ENCODE peak calls at places on chromosomes 7 and 10, in seven cellular contexts. Q, F, D, Z, W, X and G are unnamed samples.

GRCh38 chr10:112658900-112659328 is 211.9 kb downstream of the VTI1A start:
- DNase-seq in Q (peak), F (no peak), D (no peak), Z (no peak), W (no peak), X (no peak), G (no peak)

GRCh38 chr7:80095545-80095944 is 39.1 kb upstream of the GNAI1 start:
- DNase-seq in Q (no peak), F (peak), D (no peak), Z (no peak), W (no peak), X (no peak), G (no peak)

GRCh38 chr10:70265032-70265689 is 18.6 kb downstream of the NPFFR1 start:
- DNase-seq in Q (peak), F (peak), D (peak), Z (no peak), W (no peak), X (no peak), G (no peak)

GRCh38 chr7:138116156-138116555 is 39.9 kb downstream of the AKR1D1 start:
- DNase-seq in Q (peak), F (no peak), D (no peak), Z (no peak), W (no peak), X (no peak), G (no peak)

GRCh38 chr10:89219512-89220218 is 12.5 kb upstream of the CH25H start:
- DNase-seq in Q (no peak), F (no peak), D (no peak), Z (no peak), W (no peak), X (no peak), G (no peak)

GRCh38 chr10:110207805-110208613 is 604 bp downstream of the MXI1 start:
- DNase-seq in Q (peak), F (peak), D (no peak), Z (no peak), W (peak), X (peak), G (peak)

GRCh38 chr10:118501637-118502440 is 93.6 kb downstream of the PRLHR start:
- DNase-seq in Q (peak), F (no peak), D (no peak), Z (no peak), W (no peak), X (no peak), G (no peak)

GRCh38 chr7:152312316-152312715 is 123.5 kb downstream of the KMT2C start:
- DNase-seq in Q (no peak), F (no peak), D (no peak), Z (no peak), W (no peak), X (no peak), G (no peak)

GRCh38 chr7:72326365-72326764 is 85.8 kb downstream of the CALN1 start:
- DNase-seq in Q (no peak), F (no peak), D (no peak), Z (no peak), W (no peak), X (no peak), G (no peak)

GRCh38 chr7:94439893-94440381 is 45.2 kb downstream of the COL1A2 start:
- DNase-seq in Q (no peak), F (no peak), D (no peak), Z (no peak), W (no peak), X (no peak), G (no peak)

GRCh38 chr7:139557857-139558581 is 34.5 kb downstream of the CLEC2L start:
- DNase-seq in Q (no peak), F (no peak), D (no peak), Z (no peak), W (peak), X (no peak), G (no peak)

GRCh38 chr10:109962247-109962646 is 38.9 kb upstream of the XPNPEP1 start:
- DNase-seq in Q (no peak), F (no peak), D (no peak), Z (no peak), W (no peak), X (no peak), G (no peak)

GRCh38 chr10:69703766-69704191 is 73.7 kb downstream of the FAM241B start:
- DNase-seq in Q (peak), F (no peak), D (no peak), Z (no peak), W (no peak), X (no peak), G (no peak)

GRCh38 chr7:151310578-151310977 is 31.0 kb upstream of the NUB1 start:
- DNase-seq in Q (peak), F (peak), D (no peak), Z (no peak), W (no peak), X (no peak), G (no peak)
- TF ChIP-seq CTCF in Q (peak), F (peak), D (no peak), Z (no peak), W (peak), X (peak), G (no peak)

GRCh38 chr7:37730489-37730888 is 46.9 kb downstream of the GPR141 start:
- DNase-seq in Q (no peak), F (no peak), D (no peak), Z (no peak), W (no peak), X (no peak), G (no peak)

GRCh38 chr7:37728747-37729146 is 45.2 kb downstream of the GPR141 start:
- DNase-seq in Q (no peak), F (no peak), D (no peak), Z (no peak), W (no peak), X (no peak), G (no peak)

GRCh38 chr7:37729160-37729559 is 45.6 kb downstream of the GPR141 start:
- DNase-seq in Q (no peak), F (no peak), D (no peak), Z (no peak), W (no peak), X (no peak), G (no peak)

GRCh38 chr7:37724732-37725131 is 41.2 kb downstream of the GPR141 start:
- DNase-seq in Q (no peak), F (no peak), D (no peak), Z (no peak), W (no peak), X (no peak), G (no peak)

DNA sequence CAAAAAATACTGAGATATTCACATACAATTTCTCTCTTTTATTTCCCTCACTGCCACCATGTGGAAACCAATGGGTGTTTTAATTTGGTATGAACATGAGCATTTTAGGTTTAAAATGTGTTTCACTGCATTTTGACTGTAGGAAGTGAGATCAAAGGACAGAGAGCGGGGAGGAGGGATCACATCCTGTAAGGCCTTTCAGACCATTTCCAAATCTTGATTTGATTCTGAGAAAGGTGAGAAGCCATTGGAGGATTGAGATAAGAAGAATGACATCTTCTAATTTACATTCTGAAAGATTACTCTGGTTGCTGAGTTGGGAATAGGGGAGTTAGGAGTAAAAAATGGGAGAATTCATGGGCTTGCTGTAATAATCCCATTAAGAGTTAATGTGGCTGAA is 42.5 kb downstream of the GPR141 start:
- DNase-seq in Q (no peak), F (no peak), D (no peak), Z (no peak), W (no peak), X (no peak), G (no peak)
- TF ChIP-seq EP300 in Q (no peak), F (no peak), D (no peak), Z (no peak), W (no peak), X (no peak), G (no peak)

DNA sequence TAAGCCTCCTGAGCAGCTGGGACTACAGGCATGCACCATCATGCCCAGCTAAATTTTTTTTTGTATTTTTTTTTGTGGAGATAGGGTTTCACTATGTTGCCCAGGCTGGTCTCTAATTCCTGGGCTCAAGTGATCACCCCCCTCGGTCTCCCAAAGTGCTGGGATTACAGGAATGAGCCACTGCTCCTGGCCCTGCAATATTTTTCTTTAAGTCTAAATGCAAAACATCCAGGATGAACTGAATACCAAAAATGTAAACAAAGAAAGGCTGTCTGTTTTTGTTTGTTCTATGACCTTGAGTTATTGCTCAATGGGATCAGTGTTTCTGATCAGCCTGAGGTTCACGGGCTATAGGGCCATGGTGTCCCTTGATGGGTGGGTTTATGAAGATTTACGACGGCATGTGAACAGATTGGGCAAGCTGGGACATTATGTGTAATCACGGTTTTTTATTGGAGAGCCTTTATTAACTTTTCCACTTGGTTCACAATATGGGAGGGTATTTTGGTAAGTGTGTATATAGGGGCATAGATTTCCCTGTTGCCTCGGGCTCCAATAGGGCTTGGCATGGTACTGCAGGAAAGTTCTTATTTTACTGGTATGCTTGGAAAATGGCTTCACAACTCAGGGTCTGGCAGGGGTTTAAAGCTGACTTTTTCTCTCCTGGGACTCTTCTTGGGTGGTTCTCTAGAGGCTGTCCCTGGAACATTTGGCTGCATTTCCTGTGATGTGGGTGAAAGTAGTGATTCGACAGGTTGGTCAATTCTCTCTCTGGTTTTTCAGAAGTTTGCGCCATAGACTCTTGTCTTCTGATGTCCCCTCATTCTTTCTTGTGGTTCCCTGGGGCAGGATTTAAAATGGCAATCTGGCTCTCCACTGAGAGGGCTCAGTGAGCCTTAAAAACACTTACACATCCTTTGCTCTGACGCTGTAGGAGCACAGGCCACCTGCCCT is 41.6 kb downstream of the MRPS33 start:
- DNase-seq in Q (no peak), F (no peak), D (no peak), Z (no peak), W (no peak), X (no peak), G (no peak)
- H3K4me3 ChIP-seq in Q (no peak), F (no peak), D (no peak), Z (no peak), W (no peak), X (no peak), G (no peak)

DNA sequence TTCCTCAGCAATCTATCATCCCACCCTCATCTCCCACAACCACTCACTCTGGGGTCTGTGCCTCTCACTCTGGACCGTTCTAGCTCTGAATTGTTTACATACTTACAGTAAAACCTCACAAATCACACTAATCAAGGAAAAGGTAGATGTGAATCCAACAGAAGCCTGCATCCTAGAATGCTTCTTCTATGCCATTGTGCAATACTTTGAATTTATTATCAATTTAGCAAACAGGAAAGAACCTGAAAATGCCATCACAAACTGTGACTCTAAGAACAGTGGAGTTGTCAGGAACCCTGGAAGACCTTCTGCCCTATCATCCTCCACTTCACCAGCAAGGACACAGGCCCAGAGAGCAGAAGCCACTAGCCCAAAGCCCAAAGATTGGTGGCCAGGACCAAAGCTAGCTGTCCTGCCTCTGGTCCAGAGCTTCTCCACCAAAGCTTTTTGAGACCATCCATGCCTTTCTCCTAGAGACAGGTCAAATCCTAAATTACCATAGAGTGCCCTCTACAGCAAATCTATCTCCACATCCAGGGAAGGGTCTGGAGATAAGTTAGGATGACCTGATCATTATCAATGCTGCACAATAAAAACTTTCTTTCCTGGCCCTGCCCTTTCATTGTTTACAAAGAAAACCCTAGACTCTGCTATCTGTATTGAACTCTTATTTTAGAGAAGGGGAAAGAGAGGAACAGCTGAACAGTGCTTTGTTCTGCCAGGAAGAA is 2.4 kb downstream of the SORBS1 start:
- DNase-seq in Q (no peak), F (no peak), D (no peak), Z (no peak), W (no peak), X (no peak), G (no peak)
- TF ChIP-seq CTCF in Q (no peak), F (no peak), D (no peak), Z (no peak), W (no peak), X (no peak), G (no peak)

GRCh38 chr7:155733582-155734444 is 78.5 kb downstream of the SHH start:
- DNase-seq in Q (no peak), F (no peak), D (no peak), Z (no peak), W (no peak), X (peak), G (no peak)

GRCh38 chr7:155732275-155732674 is 80.0 kb downstream of the SHH start:
- DNase-seq in Q (no peak), F (no peak), D (no peak), Z (no peak), W (no peak), X (no peak), G (no peak)

GRCh38 chr7:155729847-155730246 is 82.4 kb downstream of the SHH start:
- DNase-seq in Q (no peak), F (no peak), D (no peak), Z (no peak), W (peak), X (no peak), G (no peak)

GRCh38 chr7:155731375-155731774 is 80.9 kb downstream of the SHH start:
- DNase-seq in Q (peak), F (no peak), D (no peak), Z (no peak), W (no peak), X (no peak), G (no peak)

GRCh38 chr7:155731871-155732270 is 80.4 kb downstream of the SHH start:
- DNase-seq in Q (no peak), F (no peak), D (no peak), Z (no peak), W (no peak), X (no peak), G (no peak)
- TF ChIP-seq EP300 in Q (no peak), F (no peak), D (no peak), Z (no peak), W (no peak), X (no peak), G (no peak)

GRCh38 chr7:27169658-27170493 is 4.2 kb downstream of the HOXA10 start:
- DNase-seq in Q (peak), F (no peak), D (no peak), Z (peak), W (peak), X (no peak), G (peak)

GRCh38 chr7:27166475-27167169 is 1.3 kb upstream of the HOXA9 start:
- DNase-seq in Q (no peak), F (no peak), D (no peak), Z (peak), W (no peak), X (no peak), G (no peak)

GRCh38 chr7:27167916-27168264 is 2.6 kb upstream of the HOXA9 start:
- DNase-seq in Q (no peak), F (no peak), D (no peak), Z (peak), W (no peak), X (no peak), G (no peak)

GRCh38 chr7:27167170-27167505 is 1.8 kb upstream of the HOXA9 start:
- DNase-seq in Q (no peak), F (peak), D (no peak), Z (peak), W (no peak), X (no peak), G (no peak)

GRCh38 chr7:27168265-27168947 is 3.1 kb upstream of the HOXA9 start:
- DNase-seq in Q (no peak), F (peak), D (no peak), Z (peak), W (no peak), X (no peak), G (no peak)
- H3K4me3 ChIP-seq in Q (no peak), F (no peak), D (no peak), Z (peak), W (peak), X (no peak), G (peak)